ENCODE peak calls at places on chromosomes 1 and 21, in nine cellular contexts. One of them, this sample, is unnamed.

GRCh38 chr1:184905601-184906322 is 68.5 kb downstream of the NIBAN1 start:
- DNase-seq in esophagus muscularis mucosa: no peak
- DNase-seq in WTC11: no peak
- DNase-seq in astrocyte of the spinal cord: no peak
- DNase-seq in activated B cell treated with CpG ODN at 0.5 μM for 24 hours: no peak
- DNase-seq in right lobe of liver: no peak
- DNase-seq in LNCaP clone FGC: peak
- DNase-seq in stomach: peak
- DNase-seq in bronchial epithelial cell: peak
- DNase-seq in this sample: no peak

GRCh38 chr21:36745459-36745858 is 46.5 kb downstream of the SIM2 start:
- DNase-seq in esophagus muscularis mucosa: no peak
- DNase-seq in activated B cell treated with CpG ODN at 0.5 μM for 24 hours: no peak
- DNase-seq in stomach: no peak
- DNase-seq in astrocyte of the spinal cord: no peak
- DNase-seq in bronchial epithelial cell: no peak
- DNase-seq in LNCaP clone FGC: no peak
- DNase-seq in right lobe of liver: no peak
- DNase-seq in WTC11: no peak
- DNase-seq in this sample: no peak

GRCh38 chr1:153629971-153630370 is 1.7 kb downstream of the S100A1 start:
- DNase-seq in activated B cell treated with CpG ODN at 0.5 μM for 24 hours: no peak
- DNase-seq in esophagus muscularis mucosa: no peak
- DNase-seq in WTC11: no peak
- DNase-seq in bronchial epithelial cell: no peak
- DNase-seq in right lobe of liver: no peak
- DNase-seq in stomach: no peak
- DNase-seq in astrocyte of the spinal cord: no peak
- DNase-seq in LNCaP clone FGC: no peak
- DNase-seq in this sample: no peak

GRCh38 chr1:37362569-37362968 is 111.8 kb upstream of the ZC3H12A start:
- DNase-seq in stomach: no peak
- DNase-seq in WTC11: no peak
- DNase-seq in astrocyte of the spinal cord: no peak
- DNase-seq in activated B cell treated with CpG ODN at 0.5 μM for 24 hours: no peak
- DNase-seq in esophagus muscularis mucosa: no peak
- DNase-seq in LNCaP clone FGC: no peak
- DNase-seq in right lobe of liver: no peak
- DNase-seq in bronchial epithelial cell: no peak
- DNase-seq in this sample: no peak

GRCh38 chr1:20588634-20589225 is at the start of gene CDA:
- DNase-seq in WTC11: peak
- DNase-seq in LNCaP clone FGC: no peak
- DNase-seq in bronchial epithelial cell: peak
- DNase-seq in stomach: no peak
- DNase-seq in activated B cell treated with CpG ODN at 0.5 μM for 24 hours: no peak
- DNase-seq in esophagus muscularis mucosa: no peak
- DNase-seq in right lobe of liver: peak
- DNase-seq in astrocyte of the spinal cord: no peak
- DNase-seq in this sample: peak

GRCh38 chr21:28818663-28819278 is 173.9 kb downstream of the LTN1 start:
- DNase-seq in stomach: no peak
- DNase-seq in activated B cell treated with CpG ODN at 0.5 μM for 24 hours: no peak
- DNase-seq in bronchial epithelial cell: no peak
- DNase-seq in LNCaP clone FGC: no peak
- DNase-seq in right lobe of liver: no peak
- DNase-seq in WTC11: no peak
- DNase-seq in astrocyte of the spinal cord: no peak
- DNase-seq in esophagus muscularis mucosa: no peak
- DNase-seq in this sample: no peak

GRCh38 chr1:58477390-58477789 is 69.1 kb downstream of the OMA1 start:
- DNase-seq in esophagus muscularis mucosa: no peak
- DNase-seq in bronchial epithelial cell: peak
- DNase-seq in right lobe of liver: no peak
- DNase-seq in stomach: no peak
- DNase-seq in astrocyte of the spinal cord: no peak
- DNase-seq in activated B cell treated with CpG ODN at 0.5 μM for 24 hours: no peak
- DNase-seq in WTC11: no peak
- DNase-seq in LNCaP clone FGC: no peak
- DNase-seq in this sample: no peak

GRCh38 chr1:53592521-53592982 is 133.4 kb downstream of the DMRTB1 start:
- DNase-seq in stomach: peak
- DNase-seq in right lobe of liver: no peak
- DNase-seq in LNCaP clone FGC: peak
- DNase-seq in bronchial epithelial cell: peak
- DNase-seq in astrocyte of the spinal cord: peak
- DNase-seq in esophagus muscularis mucosa: no peak
- DNase-seq in activated B cell treated with CpG ODN at 0.5 μM for 24 hours: no peak
- DNase-seq in WTC11: peak
- DNase-seq in this sample: peak

GRCh38 chr1:54054438-54054749 is 986 bp downstream of the TCEANC2 start:
- DNase-seq in WTC11: no peak
- DNase-seq in stomach: no peak
- DNase-seq in bronchial epithelial cell: no peak
- DNase-seq in LNCaP clone FGC: no peak
- DNase-seq in astrocyte of the spinal cord: no peak
- DNase-seq in activated B cell treated with CpG ODN at 0.5 μM for 24 hours: no peak
- DNase-seq in esophagus muscularis mucosa: no peak
- DNase-seq in right lobe of liver: no peak
- DNase-seq in this sample: no peak

GRCh38 chr1:165928075-165928731 is 100.8 kb downstream of the UCK2 start:
- DNase-seq in activated B cell treated with CpG ODN at 0.5 μM for 24 hours: no peak
- DNase-seq in WTC11: peak
- DNase-seq in right lobe of liver: no peak
- DNase-seq in LNCaP clone FGC: no peak
- DNase-seq in astrocyte of the spinal cord: peak
- DNase-seq in stomach: peak
- DNase-seq in bronchial epithelial cell: peak
- DNase-seq in esophagus muscularis mucosa: no peak
- DNase-seq in this sample: peak

GRCh38 chr1:232179896-232180760 is 449.8 kb downstream of the SIPA1L2 start:
- DNase-seq in WTC11: no peak
- DNase-seq in stomach: no peak
- DNase-seq in LNCaP clone FGC: no peak
- DNase-seq in bronchial epithelial cell: peak
- DNase-seq in activated B cell treated with CpG ODN at 0.5 μM for 24 hours: no peak
- DNase-seq in astrocyte of the spinal cord: no peak
- DNase-seq in right lobe of liver: no peak
- DNase-seq in esophagus muscularis mucosa: no peak
- DNase-seq in this sample: no peak

GRCh38 chr1:179706339-179706941 is 36.7 kb upstream of the FAM163A start:
- DNase-seq in activated B cell treated with CpG ODN at 0.5 μM for 24 hours: no peak
- DNase-seq in right lobe of liver: no peak
- DNase-seq in esophagus muscularis mucosa: no peak
- DNase-seq in bronchial epithelial cell: peak
- DNase-seq in LNCaP clone FGC: no peak
- DNase-seq in WTC11: peak
- DNase-seq in stomach: peak
- DNase-seq in astrocyte of the spinal cord: peak
- DNase-seq in this sample: peak

GRCh38 chr1:78645728-78646127 is 3.9 kb upstream of the IFI44 start:
- DNase-seq in stomach: no peak
- DNase-seq in right lobe of liver: no peak
- DNase-seq in astrocyte of the spinal cord: no peak
- DNase-seq in WTC11: no peak
- DNase-seq in activated B cell treated with CpG ODN at 0.5 μM for 24 hours: no peak
- DNase-seq in esophagus muscularis mucosa: no peak
- DNase-seq in bronchial epithelial cell: peak
- DNase-seq in LNCaP clone FGC: no peak
- DNase-seq in this sample: no peak

GRCh38 chr1:33466159-33466558 is 6.3 kb upstream of the ZSCAN20 start:
- DNase-seq in astrocyte of the spinal cord: no peak
- DNase-seq in bronchial epithelial cell: no peak
- DNase-seq in right lobe of liver: no peak
- DNase-seq in stomach: no peak
- DNase-seq in esophagus muscularis mucosa: no peak
- DNase-seq in activated B cell treated with CpG ODN at 0.5 μM for 24 hours: no peak
- DNase-seq in LNCaP clone FGC: no peak
- DNase-seq in WTC11: no peak
- DNase-seq in this sample: no peak

GRCh38 chr1:218930879-218931278 is 242.8 kb upstream of the LYPLAL1 start:
- DNase-seq in astrocyte of the spinal cord: peak
- DNase-seq in activated B cell treated with CpG ODN at 0.5 μM for 24 hours: no peak
- DNase-seq in WTC11: no peak
- DNase-seq in right lobe of liver: no peak
- DNase-seq in stomach: no peak
- DNase-seq in esophagus muscularis mucosa: no peak
- DNase-seq in bronchial epithelial cell: no peak
- DNase-seq in LNCaP clone FGC: no peak
- DNase-seq in this sample: no peak

GRCh38 chr1:50474859-50475809 is 51.9 kb upstream of the DMRTA2 start:
- DNase-seq in stomach: no peak
- DNase-seq in astrocyte of the spinal cord: peak
- DNase-seq in WTC11: peak
- DNase-seq in right lobe of liver: no peak
- DNase-seq in esophagus muscularis mucosa: no peak
- DNase-seq in activated B cell treated with CpG ODN at 0.5 μM for 24 hours: no peak
- DNase-seq in LNCaP clone FGC: peak
- DNase-seq in bronchial epithelial cell: peak
- DNase-seq in this sample: no peak

GRCh38 chr1:27574001-27574781 is 29.8 kb downstream of the AHDC1 start:
- DNase-seq in esophagus muscularis mucosa: no peak
- DNase-seq in LNCaP clone FGC: no peak
- DNase-seq in astrocyte of the spinal cord: no peak
- DNase-seq in activated B cell treated with CpG ODN at 0.5 μM for 24 hours: no peak
- DNase-seq in WTC11: no peak
- DNase-seq in bronchial epithelial cell: no peak
- DNase-seq in right lobe of liver: no peak
- DNase-seq in stomach: no peak
- DNase-seq in this sample: no peak

GRCh38 chr1:27576846-27577245 is 27.1 kb downstream of the AHDC1 start:
- DNase-seq in right lobe of liver: no peak
- DNase-seq in stomach: no peak
- DNase-seq in WTC11: no peak
- DNase-seq in LNCaP clone FGC: no peak
- DNase-seq in astrocyte of the spinal cord: no peak
- DNase-seq in bronchial epithelial cell: no peak
- DNase-seq in activated B cell treated with CpG ODN at 0.5 μM for 24 hours: no peak
- DNase-seq in esophagus muscularis mucosa: no peak
- DNase-seq in this sample: no peak

GRCh38 chr1:27575861-27576331 is 28.0 kb downstream of the AHDC1 start:
- DNase-seq in WTC11: peak
- DNase-seq in right lobe of liver: no peak
- DNase-seq in esophagus muscularis mucosa: peak
- DNase-seq in astrocyte of the spinal cord: no peak
- DNase-seq in activated B cell treated with CpG ODN at 0.5 μM for 24 hours: peak
- DNase-seq in LNCaP clone FGC: no peak
- DNase-seq in bronchial epithelial cell: peak
- DNase-seq in stomach: peak
- DNase-seq in this sample: peak

GRCh38 chr1:27572679-27573426 is 31.1 kb downstream of the AHDC1 start:
- DNase-seq in LNCaP clone FGC: no peak
- DNase-seq in activated B cell treated with CpG ODN at 0.5 μM for 24 hours: no peak
- DNase-seq in stomach: no peak
- DNase-seq in bronchial epithelial cell: no peak
- DNase-seq in right lobe of liver: no peak
- DNase-seq in WTC11: no peak
- DNase-seq in astrocyte of the spinal cord: no peak
- DNase-seq in esophagus muscularis mucosa: no peak
- DNase-seq in this sample: no peak

GRCh38 chr1:27574871-27575831 is 28.8 kb downstream of the AHDC1 start:
- DNase-seq in WTC11: peak
- DNase-seq in activated B cell treated with CpG ODN at 0.5 μM for 24 hours: no peak
- DNase-seq in bronchial epithelial cell: peak
- DNase-seq in LNCaP clone FGC: no peak
- DNase-seq in esophagus muscularis mucosa: no peak
- DNase-seq in stomach: peak
- DNase-seq in right lobe of liver: no peak
- DNase-seq in astrocyte of the spinal cord: peak
- DNase-seq in this sample: peak
- TF ChIP-seq CTCF in WTC11: peak
- TF ChIP-seq CTCF in activated B cell treated with CpG ODN at 0.5 μM for 24 hours: no peak
- TF ChIP-seq CTCF in bronchial epithelial cell: peak
- TF ChIP-seq CTCF in LNCaP clone FGC: peak
- TF ChIP-seq CTCF in esophagus muscularis mucosa: peak
- TF ChIP-seq CTCF in stomach: peak
- TF ChIP-seq CTCF in right lobe of liver: no peak
- TF ChIP-seq CTCF in astrocyte of the spinal cord: peak
- TF ChIP-seq CTCF in this sample: no peak

DNA sequence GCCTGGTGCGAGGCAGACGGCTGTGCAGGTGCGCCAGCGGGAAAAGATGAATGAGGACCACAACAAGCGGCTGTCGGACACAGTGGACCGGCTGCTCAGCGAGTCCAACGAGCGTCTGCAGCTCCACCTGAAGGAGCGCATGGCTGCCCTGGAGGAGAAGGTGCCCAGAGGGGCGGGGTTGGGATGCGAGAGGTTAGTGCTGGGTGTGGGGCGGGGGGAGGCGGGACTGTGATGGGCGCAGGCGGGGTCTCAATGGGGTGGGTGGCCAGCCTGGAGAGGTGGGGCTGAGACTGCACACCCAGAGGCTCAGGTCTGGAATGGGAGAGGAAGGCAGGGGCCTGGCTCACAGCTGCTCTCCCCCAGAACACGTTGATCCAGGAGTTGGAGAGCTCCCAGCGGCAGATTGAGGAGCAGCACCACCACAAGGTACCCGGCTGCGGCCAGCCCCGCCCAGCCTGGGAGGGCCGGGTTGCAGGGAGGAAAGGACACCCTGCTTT is 22.3 kb downstream of the PPFIA4 start:
- DNase-seq in bronchial epithelial cell: no peak
- DNase-seq in WTC11: peak
- DNase-seq in activated B cell treated with CpG ODN at 0.5 μM for 24 hours: no peak
- DNase-seq in esophagus muscularis mucosa: no peak
- DNase-seq in right lobe of liver: peak
- DNase-seq in astrocyte of the spinal cord: no peak
- DNase-seq in LNCaP clone FGC: no peak
- DNase-seq in stomach: no peak
- DNase-seq in this sample: peak
- TF ChIP-seq CTCF in bronchial epithelial cell: peak
- TF ChIP-seq CTCF in WTC11: no peak
- TF ChIP-seq CTCF in activated B cell treated with CpG ODN at 0.5 μM for 24 hours: no peak
- TF ChIP-seq CTCF in esophagus muscularis mucosa: no peak
- TF ChIP-seq CTCF in right lobe of liver: no peak
- TF ChIP-seq CTCF in astrocyte of the spinal cord: no peak
- TF ChIP-seq CTCF in LNCaP clone FGC: no peak
- TF ChIP-seq CTCF in stomach: no peak
- TF ChIP-seq CTCF in this sample: no peak

GRCh38 chr1:194466706-194467105 is 1280.3 kb upstream of the B3GALT2 start:
- DNase-seq in bronchial epithelial cell: no peak
- DNase-seq in stomach: no peak
- DNase-seq in esophagus muscularis mucosa: no peak
- DNase-seq in activated B cell treated with CpG ODN at 0.5 μM for 24 hours: no peak
- DNase-seq in WTC11: no peak
- DNase-seq in LNCaP clone FGC: no peak
- DNase-seq in right lobe of liver: no peak
- DNase-seq in astrocyte of the spinal cord: no peak
- DNase-seq in this sample: no peak
- TF ChIP-seq CTCF in bronchial epithelial cell: peak
- TF ChIP-seq CTCF in stomach: no peak
- TF ChIP-seq CTCF in esophagus muscularis mucosa: no peak
- TF ChIP-seq CTCF in activated B cell treated with CpG ODN at 0.5 μM for 24 hours: no peak
- TF ChIP-seq CTCF in WTC11: no peak
- TF ChIP-seq CTCF in LNCaP clone FGC: peak
- TF ChIP-seq CTCF in right lobe of liver: no peak
- TF ChIP-seq CTCF in astrocyte of the spinal cord: peak
- TF ChIP-seq CTCF in this sample: peak

DNA sequence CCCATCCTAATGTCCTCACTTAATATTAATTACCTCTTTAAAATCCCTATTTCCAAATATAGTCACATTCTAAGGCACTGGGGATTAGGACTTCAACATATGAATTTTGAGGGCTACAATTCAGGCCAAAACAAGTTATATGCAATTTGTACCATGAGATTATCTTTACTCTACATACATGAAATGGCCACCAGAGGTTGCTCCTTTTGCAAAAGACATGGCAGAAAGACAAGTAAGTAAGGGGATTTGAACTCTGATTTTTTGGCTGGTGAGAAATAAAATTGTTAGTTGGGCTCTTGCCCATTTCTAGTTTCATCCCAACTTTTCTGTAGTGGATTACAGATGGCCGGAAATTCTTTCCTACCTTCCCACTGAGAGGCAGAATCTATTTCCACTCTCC is 4.8 kb upstream of the ALG6 start:
- DNase-seq in stomach: no peak
- DNase-seq in LNCaP clone FGC: no peak
- DNase-seq in WTC11: no peak
- DNase-seq in esophagus muscularis mucosa: no peak
- DNase-seq in activated B cell treated with CpG ODN at 0.5 μM for 24 hours: no peak
- DNase-seq in astrocyte of the spinal cord: no peak
- DNase-seq in bronchial epithelial cell: no peak
- DNase-seq in right lobe of liver: no peak
- DNase-seq in this sample: no peak
- TF ChIP-seq CTCF in stomach: no peak
- TF ChIP-seq CTCF in LNCaP clone FGC: no peak
- TF ChIP-seq CTCF in WTC11: no peak
- TF ChIP-seq CTCF in esophagus muscularis mucosa: no peak
- TF ChIP-seq CTCF in activated B cell treated with CpG ODN at 0.5 μM for 24 hours: no peak
- TF ChIP-seq CTCF in astrocyte of the spinal cord: no peak
- TF ChIP-seq CTCF in bronchial epithelial cell: no peak
- TF ChIP-seq CTCF in right lobe of liver: no peak
- TF ChIP-seq CTCF in this sample: no peak